ENCODE peak calls at places on chromosomes 4 and X, in seven cellular contexts. G is stimulated activated CD8-positive, alpha-beta memory T cell treated with anti-CD3 and anti-CD28 coated beads, Interleukin-4, amount 100 ng/mL, for 48 hours; C is AML-193; P is activated T-cell treated with anti-CD3 and anti-CD28 coated beads, Interleukin-2, amount 50 U/mL, for 24 hours; Z is iPS-NIHi11; L is NCI-H748 treated with DMSO at 0.1 percent for 48 hours; O is epithelial cell of esophagus. I is an unnamed sample.

GRCh38 chrX:31036895-31037294 is 34.9 kb downstream of the FTHL17 start:
- DNase-seq in G (peak), C (peak), P (no peak), Z (peak), L (peak), O (peak), I (peak)

GRCh38 chr4:15149842-15150592 is 147.7 kb downstream of the CPEB2 start:
- DNase-seq in G (peak), C (peak), P (no peak), Z (peak), L (peak), O (peak), I (peak)

GRCh38 chr4:183747380-183747779 is 88.3 kb downstream of the TRAPPC11 start:
- DNase-seq in G (no peak), C (no peak), P (no peak), Z (no peak), L (no peak), O (no peak), I (no peak)

GRCh38 chrX:13253223-13253622 is 66.6 kb downstream of the ATXN3L start:
- DNase-seq in G (no peak), C (no peak), P (no peak), Z (no peak), L (no peak), O (no peak), I (no peak)

GRCh38 chrX:109826954-109827708 is 94.1 kb upstream of the ACSL4 start:
- DNase-seq in G (no peak), C (no peak), P (no peak), Z (peak), L (no peak), O (peak), I (peak)

GRCh38 chr4:10590896-10591295 is 93.7 kb downstream of the CLNK start:
- DNase-seq in G (no peak), C (no peak), P (no peak), Z (no peak), L (no peak), O (peak), I (no peak)

GRCh38 chr4:117773067-117773946 is 261.0 kb upstream of the NDST3 start:
- DNase-seq in G (no peak), C (no peak), P (no peak), Z (no peak), L (no peak), O (no peak), I (no peak)

GRCh38 chr4:141133146-141134006 is at the start of gene RNF150:
- DNase-seq in G (peak), C (peak), P (peak), Z (peak), L (peak), O (peak), I (peak)

GRCh38 chr4:59135248-59135802 is 2025.1 kb upstream of the IGFBP7 start:
- DNase-seq in G (no peak), C (no peak), P (no peak), Z (no peak), L (no peak), O (no peak), I (no peak)

GRCh38 chr4:26822546-26822945 is 38.1 kb upstream of the STIM2 start:
- DNase-seq in G (no peak), C (peak), P (no peak), Z (no peak), L (no peak), O (peak), I (no peak)